ENCODE peak calls at places on chromosome 22, in eight cellular contexts. P is A549, Y is testis, I is K562, X is H1, U is IMR-90, G is body of pancreas, Q is gastrocnemius medialis. E is an unnamed sample.
A peak's percentile ranks its signal among the peaks of the same experiment; 100 is the strongest.

GRCh38 chr22:42780070-42780540 is 59.4 kb upstream of the A4GALT start:
- DNase-seq in P (peak; percentile 93), Y (peak; percentile 86), I (peak; percentile 54), X (peak; percentile 39), U (peak; percentile 95), G (peak; percentile 60), Q (peak; percentile 72), E (no peak)

GRCh38 chr22:36985490-36985889 is 33.8 kb downstream of the TST start:
- DNase-seq in P (no peak), Y (no peak), I (no peak), X (no peak), U (no peak), G (no peak), Q (no peak), E (no peak)

GRCh38 chr22:20542736-20543135 is 35.3 kb downstream of the MED15 start:
- DNase-seq in P (no peak), Y (no peak), I (no peak), X (no peak), U (no peak), G (no peak), Q (no peak), E (no peak)

GRCh38 chr22:21942939-21943338 is 9.7 kb downstream of the PPM1F start:
- DNase-seq in P (no peak), Y (no peak), I (no peak), X (no peak), U (no peak), G (no peak), Q (no peak), E (no peak)

GRCh38 chr22:50150161-50151129 is 20.1 kb upstream of the PANX2 start:
- DNase-seq in P (no peak), Y (no peak), I (no peak), X (no peak), U (peak; percentile 35), G (no peak), Q (no peak), E (no peak)

GRCh38 chr22:27952779-27953178 is 33.7 kb upstream of the PITPNB start:
- DNase-seq in P (no peak), Y (no peak), I (no peak), X (no peak), U (no peak), G (no peak), Q (no peak), E (no peak)

GRCh38 chr22:37758698-37759097 is 49.0 kb upstream of the GCAT start:
- DNase-seq in P (no peak), Y (no peak), I (no peak), X (no peak), U (no peak), G (no peak), Q (no peak), E (no peak)

GRCh38 chr22:37575490-37576003 is 4.3 kb downstream of the LGALS2 start:
- DNase-seq in P (no peak), Y (no peak), I (no peak), X (no peak), U (no peak), G (peak; percentile 69), Q (no peak), E (no peak)

GRCh38 chr22:50189849-50190181 is 4.1 kb downstream of the TRABD start:
- DNase-seq in P (no peak), Y (no peak), I (no peak), X (no peak), U (no peak), G (no peak), Q (no peak), E (no peak)

GRCh38 chr22:29149841-29150555 is 55.7 kb upstream of the EMID1 start:
- DNase-seq in P (no peak), Y (peak; percentile 70), I (no peak), X (no peak), U (no peak), G (no peak), Q (no peak), E (no peak)

GRCh38 chr22:46091277-46091977 is 58.9 kb upstream of the PPARA start:
- DNase-seq in P (no peak), Y (no peak), I (no peak), X (no peak), U (no peak), G (peak; percentile 5), Q (no peak), E (no peak)

GRCh38 chr22:37291559-37292298 is 9.4 kb downstream of the CYTH4 start:
- DNase-seq in P (no peak), Y (no peak), I (no peak), X (no peak), U (no peak), G (no peak), Q (no peak), E (no peak)

GRCh38 chr22:25542231-25542630 is 22.2 kb upstream of the GRK3 start:
- DNase-seq in P (no peak), Y (no peak), I (no peak), X (no peak), U (no peak), G (no peak), Q (no peak), E (no peak)
- H3K4me1 ChIP-seq in P (peaks cover 3% of the 10 kb centered on the region), Y (no peaks in the 10 kb centered on the region), I (peaks cover 5% of the 10 kb centered on the region), X (no peaks in the 10 kb centered on the region), U (no peaks in the 10 kb centered on the region), G (peaks cover 19% of the 10 kb centered on the region), Q (no peaks in the 10 kb centered on the region), E (no peaks in the 10 kb centered on the region)

GRCh38 chr22:26588749-26589366 is 1.1 kb downstream of the TPST2 start:
- DNase-seq in P (no peak), Y (no peak), I (no peak), X (no peak), U (no peak), G (no peak), Q (peak; percentile 21), E (no peak)

GRCh38 chr22:26589367-26589844 is 526 bp downstream of the TPST2 start:
- DNase-seq in P (peak; percentile 20), Y (peak; percentile 38), I (no peak), X (no peak), U (peak; percentile 12), G (peak; percentile 54), Q (no peak), E (no peak)

GRCh38 chr22:26587991-26588613 is 1.8 kb downstream of the TPST2 start:
- DNase-seq in P (no peak), Y (no peak), I (no peak), X (no peak), U (no peak), G (no peak), Q (no peak), E (no peak)

GRCh38 chr22:26585104-26585790 is 4.7 kb downstream of the TPST2 start:
- DNase-seq in P (peak; percentile 22), Y (peak; percentile 98), I (no peak), X (no peak), U (peak; percentile 79), G (peak; percentile 69), Q (peak; percentile 45), E (no peak)

GRCh38 chr22:26586556-26587325 is 3.2 kb downstream of the TPST2 start:
- DNase-seq in P (no peak), Y (peak; percentile 31), I (no peak), X (no peak), U (no peak), G (no peak), Q (no peak), E (no peak)
- TF ChIP-seq POLR2A in P (no peak), Y (no peak), I (no peak), X (no peak), U (no peak), G (no peak), Q (no peak), E (no peak)

DNA sequence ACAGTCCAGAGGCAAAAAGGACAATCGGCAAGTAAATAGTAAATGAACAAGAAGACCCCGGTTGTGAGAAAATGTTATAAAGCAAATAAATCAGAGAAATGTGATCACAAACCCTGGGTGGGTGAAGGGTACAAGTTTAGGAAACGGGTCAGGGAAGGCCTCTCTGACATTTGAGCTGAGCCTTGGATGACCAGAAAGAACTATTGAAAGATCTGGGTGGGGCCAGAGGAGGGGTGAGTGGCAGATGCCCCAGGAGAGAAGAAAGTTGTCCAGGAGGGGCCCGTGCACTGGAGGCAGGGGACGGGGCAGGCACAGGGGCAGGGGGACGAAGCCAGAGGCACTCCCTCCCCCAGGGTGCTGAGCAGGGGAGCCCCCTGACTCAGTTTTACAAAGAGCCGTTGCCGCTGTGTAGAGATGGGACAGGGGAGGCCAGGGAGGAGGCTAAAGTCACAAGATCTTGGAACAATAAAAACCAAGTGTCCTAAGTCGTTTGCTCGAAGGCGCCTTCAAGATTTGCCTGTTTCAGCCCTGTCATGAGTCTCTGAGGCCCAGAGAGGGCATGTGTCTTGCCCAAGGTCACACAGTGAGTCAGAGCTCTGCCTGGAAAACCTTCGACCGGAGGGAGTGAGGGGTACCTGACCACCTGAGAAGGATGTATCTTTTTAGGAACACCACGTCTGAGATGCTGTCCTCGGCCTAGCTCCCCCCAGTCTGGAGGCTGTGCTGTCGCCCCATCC is 10.8 kb upstream of the PDGFB start:
- DNase-seq in P (no peak), Y (no peak), I (no peak), X (no peak), U (no peak), G (no peak), Q (no peak), E (no peak)
- H3K4me1 ChIP-seq in P (peaks cover 44% of the 10 kb centered on the region), Y (peaks cover 14% of the 10 kb centered on the region), I (peaks cover 43% of the 10 kb centered on the region), X (peaks cover 10% of the 10 kb centered on the region), U (peaks cover 32% of the 10 kb centered on the region), G (peaks cover 50% of the 10 kb centered on the region), Q (peaks cover 55% of the 10 kb centered on the region), E (peaks cover 18% of the 10 kb centered on the region)

GRCh38 chr22:47294222-47294532 is 531.7 kb downstream of the TBC1D22A start:
- DNase-seq in P (peak; percentile 52), Y (peak; percentile 12), I (no peak), X (no peak), U (peak; percentile 52), G (no peak), Q (no peak), E (no peak)

GRCh38 chr22:47292546-47293320 is 530.3 kb downstream of the TBC1D22A start:
- DNase-seq in P (no peak), Y (peak; percentile 70), I (no peak), X (no peak), U (no peak), G (no peak), Q (no peak), E (no peak)

GRCh38 chr22:47294571-47294970 is 532.1 kb downstream of the TBC1D22A start:
- DNase-seq in P (no peak), Y (no peak), I (no peak), X (no peak), U (no peak), G (no peak), Q (no peak), E (no peak)

GRCh38 chr22:47291565-47292495 is 529.4 kb downstream of the TBC1D22A start:
- DNase-seq in P (no peak), Y (no peak), I (no peak), X (no peak), U (no peak), G (no peak), Q (no peak), E (no peak)

DNA sequence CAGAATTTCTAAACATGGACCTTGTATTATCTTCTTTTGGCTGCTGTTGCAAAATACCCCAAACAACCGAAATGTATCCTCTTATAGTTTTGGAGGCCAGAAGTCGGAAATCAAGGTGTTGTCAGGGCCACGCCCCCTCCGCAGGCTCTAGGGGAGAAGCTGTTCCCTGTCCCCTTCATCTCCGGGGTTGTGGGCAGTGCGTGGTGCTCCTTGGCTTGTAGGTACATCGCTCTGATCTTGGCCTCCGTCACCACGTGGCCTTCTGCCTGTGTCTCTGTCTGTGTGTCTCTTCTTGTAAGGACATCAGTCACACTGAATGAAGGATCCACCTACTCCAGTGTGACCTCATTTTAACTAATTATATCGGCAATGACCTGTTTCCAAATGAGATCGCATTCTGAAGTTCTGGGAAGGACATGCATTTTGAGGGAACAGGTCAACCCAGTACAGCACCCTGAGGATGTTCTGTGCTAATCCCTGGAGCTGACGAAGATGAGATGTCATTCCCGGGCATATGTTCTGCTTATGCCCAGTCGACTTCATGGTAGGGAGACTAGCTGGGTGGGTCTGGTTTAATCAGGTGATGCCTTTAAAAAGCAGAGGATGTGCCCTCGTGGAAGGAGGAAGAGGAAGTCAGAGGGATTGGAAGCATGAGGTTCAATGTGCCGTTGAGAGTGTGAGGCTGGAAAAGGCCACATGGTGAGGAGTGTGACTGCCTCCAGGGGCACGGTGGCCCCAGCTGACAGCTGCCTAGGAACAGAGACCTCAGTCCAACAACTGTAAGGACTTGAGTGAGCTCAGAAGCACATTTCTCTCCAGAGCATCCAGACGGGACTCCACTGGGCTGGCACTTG is 531.1 kb downstream of the TBC1D22A start:
- DNase-seq in P (no peak), Y (peak; percentile 10), I (no peak), X (no peak), U (no peak), G (no peak), Q (no peak), E (no peak)
- TF ChIP-seq POLR2A in P (no peak), Y (no peak), I (no peak), X (no peak), U (no peak), G (no peak), Q (no peak), E (no peak)